ENCODE peak calls at places on chromosomes 16 and 17, in nine cellular contexts. Z, Y, I, R, P, V, K, B and J are unnamed samples.
A peak's percentile ranks its signal among the peaks of the same experiment; 100 is the strongest.

GRCh38 chr17:6994118-6994598 is 1.7 kb upstream of the ALOX12 start:
- DNase-seq in R (no peak), B (no peak), Y (no peak), Z (no peak), I (no peak), P (no peak), V (no peak), K (peak; percentile 1), J (no peak)

GRCh38 chr16:88939814-88940195 is 37.2 kb downstream of the CBFA2T3 start:
- DNase-seq in I (no peak), Z (peak; percentile 91), Y (no peak), V (no peak), P (no peak), B (no peak), K (no peak), R (peak; percentile 56), J (peak; percentile 73)

GRCh38 chr17:41287050-41287449 is 11.6 kb downstream of the KRTAP9-7 start:
- DNase-seq in K (no peak), V (no peak), Z (no peak), P (no peak), R (no peak), Y (no peak), I (no peak), B (no peak), J (no peak)

GRCh38 chr16:15616068-15616467 is 26.9 kb downstream of the MARF1 start:
- DNase-seq in Y (no peak), B (no peak), K (no peak), V (no peak), I (no peak), Z (no peak), P (no peak), R (no peak), J (no peak)

GRCh38 chr17:74987909-74988711 is 678 bp downstream of the CDR2L start:
- DNase-seq in I (peak; percentile 93), K (peak; percentile 86), Z (peak; percentile 85), B (peak; percentile 65), V (peak; percentile 76), P (peak; percentile 83), Y (peak; percentile 95), R (peak; percentile 81), J (peak; percentile 93)

GRCh38 chr17:40268141-40268712 is 19.5 kb upstream of the CDC6 start:
- DNase-seq in Y (no peak), P (no peak), I (no peak), V (peak; percentile 26), K (no peak), Z (no peak), B (no peak), R (no peak), J (no peak)

GRCh38 chr17:62882284-62882683 is 74.2 kb upstream of the MARCHF10 start:
- DNase-seq in P (no peak), K (no peak), I (no peak), B (no peak), Y (no peak), R (no peak), V (no peak), Z (no peak), J (no peak)

GRCh38 chr17:66076546-66077190 is 115.3 kb downstream of the CEP112 start:
- DNase-seq in V (no peak), B (no peak), K (no peak), P (no peak), I (no peak), Y (no peak), R (no peak), Z (no peak), J (peak; percentile 37)

GRCh38 chr16:67247698-67248400 is 568 bp upstream of the FHOD1 start:
- DNase-seq in P (no peak), I (no peak), Z (no peak), V (no peak), B (no peak), R (peak; percentile 58), Y (no peak), K (no peak), J (no peak)

GRCh38 chr16:30875881-30876791 is 17.7 kb downstream of the BCL7C start:
- DNase-seq in Z (no peak), Y (no peak), K (peak; percentile 48), B (no peak), I (no peak), P (no peak), V (peak; percentile 26), R (no peak), J (no peak)

GRCh38 chr16:73418746-73419145 is 370.8 kb upstream of the ZFHX3 start:
- DNase-seq in K (no peak), B (no peak), V (peak; percentile 22), Y (no peak), Z (no peak), I (no peak), P (no peak), R (no peak), J (no peak)

GRCh38 chr16:72241930-72242329 is 70.0 kb upstream of the PMFBP1 start:
- DNase-seq in K (no peak), Z (no peak), R (no peak), I (no peak), B (no peak), P (peak; percentile 8), Y (no peak), V (peak; percentile 55), J (no peak)

GRCh38 chr16:31471875-31472558 is at the start of gene TGFB1I1:
- DNase-seq in V (peak; percentile 80), P (no peak), R (peak; percentile 64), Y (peak; percentile 94), K (peak; percentile 62), B (no peak), Z (peak; percentile 78), I (peak; percentile 84), J (peak; percentile 80)

GRCh38 chr16:11684231-11685025 is 16.2 kb downstream of the SNN start:
- DNase-seq in Z (no peak), V (no peak), R (no peak), B (no peak), I (peak; percentile 40), Y (peak; percentile 25), P (no peak), K (no peak), J (no peak)

GRCh38 chr16:49158029-49158642 is 123.5 kb downstream of the CBLN1 start:
- DNase-seq in I (no peak), Y (no peak), R (peak; percentile 69), Z (no peak), V (peak; percentile 33), B (no peak), K (no peak), P (no peak), J (peak; percentile 21)

GRCh38 chr16:59698341-59698979 is 964.3 kb upstream of the GOT2 start:
- DNase-seq in V (peak; percentile 32), K (no peak), R (no peak), Y (no peak), Z (no peak), B (no peak), I (no peak), P (no peak), J (no peak)

GRCh38 chr16:85612801-85613608 is at the start of gene GSE1:
- DNase-seq in Z (peak; percentile 93), K (peak; percentile 97), R (peak; percentile 94), I (peak; percentile 94), B (peak; percentile 98), P (peak; percentile 99), V (peak; percentile 68), Y (peak; percentile 96), J (peak; percentile 96)

GRCh38 chr17:8080208-8080798 is 7.2 kb downstream of the ALOX12B start:
- DNase-seq in Y (no peak), Z (peak; percentile 57), V (no peak), I (no peak), K (no peak), R (no peak), B (no peak), P (no peak), J (no peak)

GRCh38 chr16:20023190-20023589 is 50.5 kb downstream of the GPR139 start:
- DNase-seq in I (no peak), V (peak; percentile 17), B (no peak), R (no peak), P (no peak), Y (no peak), Z (no peak), K (no peak), J (no peak)

GRCh38 chr16:67551091-67551490 is 11.2 kb upstream of the CTCF start:
- DNase-seq in Z (peak; percentile 3), I (no peak), R (no peak), Y (peak; percentile 44), K (no peak), B (no peak), P (no peak), V (no peak), J (no peak)

GRCh38 chr16:46673320-46674013 is 15.5 kb downstream of the VPS35 start:
- DNase-seq in I (no peak), Z (no peak), P (peak; percentile 25), V (peak; percentile 69), Y (no peak), R (peak; percentile 58), K (peak; percentile 82), B (peak; percentile 50), J (peak; percentile 30)

GRCh38 chr16:76976101-76976500 is 214.9 kb upstream of the MON1B start:
- DNase-seq in B (no peak), Z (no peak), I (no peak), K (no peak), Y (no peak), R (no peak), P (no peak), V (no peak), J (no peak)

GRCh38 chr16:35754391-35755369 is 2295.3 kb downstream of the TP53TG3F start:
- DNase-seq in Z (peak; percentile 54), V (no peak), Y (no peak), P (no peak), K (no peak), B (no peak), R (no peak), I (no peak), J (no peak)
- H3K9me3 ChIP-seq in Z (peaks cover 99% of the 10 kb centered on the region), V (peaks cover 45% of the 10 kb centered on the region), Y (no peaks in the 10 kb centered on the region), P (no peaks in the 10 kb centered on the region), K (peaks cover 9% of the 10 kb centered on the region), B (no peaks in the 10 kb centered on the region), R (peaks cover 77% of the 10 kb centered on the region), I (peaks cover 12% of the 10 kb centered on the region), J (peaks cover 7% of the 10 kb centered on the region)

GRCh38 chr16:29699324-29700219 is 20.6 kb downstream of the QPRT start:
- DNase-seq in K (no peak), P (no peak), I (no peak), R (no peak), B (no peak), V (no peak), Y (no peak), Z (peak; percentile 51), J (no peak)
- TF ChIP-seq POLR2A in K (no peak), P (no peak), I (no peak), R (no peak), B (no peak), V (no peak), Y (no peak), Z (no peak), J (no peak)

GRCh38 chr17:59754547-59754946 is 47.1 kb downstream of the VMP1 start:
- DNase-seq in I (no peak), B (no peak), R (no peak), K (no peak), Z (no peak), P (no peak), V (peak; percentile 98), Y (no peak), J (no peak)
- H3K4me3 ChIP-seq in I (no peak overlapping the region), B (no peak overlapping the region), R (no peak overlapping the region), K (no peak overlapping the region), Z (no peak overlapping the region), P (no peak overlapping the region), V (no peak overlapping the region), Y (no peak overlapping the region), J (no peak overlapping the region)

GRCh38 chr16:35146031-35146710 is 1686.8 kb downstream of the TP53TG3F start:
- DNase-seq in P (no peak), I (peak; percentile 51), R (no peak), K (no peak), Y (no peak), V (no peak), B (no peak), Z (peak; percentile 55), J (no peak)
- H3K9me3 ChIP-seq in P (no peaks in the 10 kb centered on the region), I (peaks cover 11% of the 10 kb centered on the region), R (peaks cover 100% of the 10 kb centered on the region), K (peaks cover 18% of the 10 kb centered on the region), Y (no peaks in the 10 kb centered on the region), V (peaks cover 49% of the 10 kb centered on the region), B (no peaks in the 10 kb centered on the region), Z (peaks cover 90% of the 10 kb centered on the region), J (no peaks in the 10 kb centered on the region)